ENCODE peak calls at places on chromosome 15, in four cellular contexts. W is H1, M is HepG2, Q is GM12878. G is an unnamed sample.

GRCh38 chr15:93088200-93088980 is 621 bp downstream of the RGMA start:
- DNase-seq in W (peak; percentile 82), M (no peak), Q (no peak), G (no peak)

GRCh38 chr15:41634072-41634628 is 26.1 kb upstream of the MGA start:
- DNase-seq in W (no peak), M (no peak), Q (no peak), G (no peak)

GRCh38 chr15:62112616-62113593 is 46.1 kb downstream of the C2CD4A start:
- DNase-seq in W (no peak), M (peak; percentile 66), Q (no peak), G (no peak)

GRCh38 chr15:62858343-62858742 is 184.2 kb upstream of the TPM1 start:
- DNase-seq in W (no peak), M (peak; percentile 54), Q (no peak), G (no peak)

GRCh38 chr15:49521802-49522201 is 98.8 kb downstream of the FGF7 start:
- DNase-seq in W (no peak), M (peak; percentile 2), Q (no peak), G (no peak)

GRCh38 chr15:46343527-46343926 is 708.7 kb downstream of the SQOR start:
- DNase-seq in W (no peak), M (no peak), Q (no peak), G (no peak)

GRCh38 chr15:83559310-83559966 is 94.5 kb upstream of the ADAMTSL3 start:
- DNase-seq in W (peak; percentile 74), M (peak; percentile 48), Q (peak; percentile 20), G (peak; percentile 68)

GRCh38 chr15:95017950-95018349 is 786.6 kb downstream of the MCTP2 start:
- DNase-seq in W (no peak), M (no peak), Q (no peak), G (peak; percentile 28)

GRCh38 chr15:76439542-76439941 is 103.0 kb downstream of the ISL2 start:
- DNase-seq in W (peak; percentile 53), M (no peak), Q (no peak), G (peak; percentile 6)

GRCh38 chr15:65054333-65055200 is 9.4 kb downstream of the SLC51B start:
- DNase-seq in W (peak; percentile 88), M (peak; percentile 64), Q (no peak), G (peak; percentile 46)

GRCh38 chr15:61390138-61390537 is 161.0 kb upstream of the RORA start:
- DNase-seq in W (no peak), M (no peak), Q (no peak), G (no peak)

DNA sequence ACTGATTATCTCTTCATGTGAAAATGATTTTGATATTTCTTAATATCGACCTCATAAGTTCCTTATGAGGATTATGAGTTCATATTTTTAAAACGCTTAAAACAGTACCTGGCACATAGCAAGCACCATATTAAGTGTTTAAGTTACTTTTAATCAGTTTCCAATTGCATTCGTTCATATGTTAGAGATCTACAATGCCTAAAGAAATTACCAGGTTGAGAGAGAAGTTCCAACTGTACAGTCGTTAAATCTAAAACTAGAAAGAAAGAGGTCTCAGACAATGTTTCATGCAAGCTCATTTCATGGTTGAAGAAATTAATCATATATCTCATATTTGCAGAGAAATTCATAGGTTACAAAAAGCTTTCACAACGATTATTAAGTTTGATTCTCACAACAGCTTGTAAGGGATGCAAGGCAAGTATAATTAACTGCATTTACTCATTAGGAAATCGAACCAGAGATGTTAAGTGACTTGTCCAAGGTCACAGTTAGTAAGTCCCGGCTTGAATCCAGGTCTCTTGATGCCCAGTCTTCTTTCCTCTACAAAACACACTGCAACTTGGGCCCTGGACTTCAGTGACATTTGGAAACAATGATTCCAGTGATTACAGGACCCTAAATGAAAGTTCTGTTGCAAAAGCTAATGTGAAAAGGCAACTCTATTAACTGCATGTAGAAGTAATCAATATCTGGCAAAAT is 1.3 kb downstream of the MYO5A start:
- DNase-seq in W (no peak), M (no peak), Q (no peak), G (no peak)
- TF ChIP-seq SUZ12 in W (no peak), M (no peak), Q (no peak), G (no peak)

GRCh38 chr15:25065876-25066275 is 111.1 kb downstream of the SNRPN start:
- DNase-seq in W (no peak), M (no peak), Q (no peak), G (no peak)

GRCh38 chr15:25066708-25067107 is 111.9 kb downstream of the SNRPN start:
- DNase-seq in W (no peak), M (no peak), Q (no peak), G (no peak)

GRCh38 chr15:25068696-25069095 is 113.9 kb downstream of the SNRPN start:
- DNase-seq in W (no peak), M (no peak), Q (no peak), G (no peak)

GRCh38 chr15:25065286-25065685 is 110.5 kb downstream of the SNRPN start:
- DNase-seq in W (no peak), M (no peak), Q (no peak), G (no peak)

DNA sequence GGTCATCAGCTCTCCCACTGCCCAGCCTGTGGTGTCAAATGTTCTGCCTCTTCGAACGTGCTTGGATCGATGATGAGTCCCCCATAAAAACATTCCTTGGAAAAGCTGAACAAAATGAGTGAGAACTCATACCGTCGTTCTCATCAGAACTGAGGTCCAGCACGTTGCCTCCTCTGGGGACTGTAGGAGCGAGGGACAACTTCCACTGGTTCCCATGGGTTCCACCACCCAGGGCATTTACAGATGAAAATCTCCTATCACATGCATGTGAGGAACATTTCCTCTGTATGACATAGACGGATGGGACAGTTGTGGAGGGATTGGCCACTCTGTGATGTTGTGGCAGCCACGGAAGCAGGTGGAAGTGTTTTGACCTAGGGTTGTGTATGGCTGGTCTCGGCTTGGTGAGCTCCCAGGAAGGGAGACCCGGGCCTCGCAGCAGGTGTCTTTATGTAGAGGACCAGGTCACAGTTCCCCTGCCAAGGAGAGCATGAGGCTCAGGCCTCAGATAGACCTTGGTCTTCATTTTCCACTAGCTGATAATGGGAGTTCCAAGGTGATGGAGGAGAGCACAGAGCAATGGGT is 113.0 kb downstream of the SNRPN start:
- DNase-seq in W (no peak), M (no peak), Q (no peak), G (no peak)
- H3K9me3 ChIP-seq in W (peaks cover 100% of the 10 kb centered on the region), M (peaks cover 100% of the 10 kb centered on the region), Q (peaks cover 74% of the 10 kb centered on the region), G (peaks cover 100% of the 10 kb centered on the region)

GRCh38 chr15:70375006-70375409 is 277.3 kb upstream of the TLE3 start:
- DNase-seq in W (peak; percentile 33), M (no peak), Q (no peak), G (no peak)
- TF ChIP-seq SUZ12 in W (no peak), M (no peak), Q (no peak), G (no peak)

DNA sequence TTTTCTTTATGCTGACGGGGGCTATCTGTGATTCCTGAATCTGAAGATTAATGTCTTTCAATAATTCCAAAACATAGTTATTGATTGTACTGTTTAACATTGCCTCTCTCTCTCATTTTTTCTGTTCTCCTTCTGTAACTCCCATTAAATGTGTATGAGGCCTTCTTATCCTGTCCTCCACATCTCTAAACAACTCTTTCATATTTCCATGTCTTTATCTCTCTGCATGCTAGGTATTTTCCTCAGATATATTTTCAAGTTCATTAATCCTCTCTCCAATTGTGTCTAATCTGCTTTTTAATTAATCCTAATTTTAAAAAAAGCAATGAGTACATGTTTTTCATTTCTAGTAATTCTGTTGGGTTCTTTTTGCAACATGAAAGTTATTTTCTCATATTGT is 173.2 kb downstream of the TLE3 start:
- DNase-seq in W (no peak), M (no peak), Q (no peak), G (no peak)
- H3K9me3 ChIP-seq in W (peaks cover 18% of the 10 kb centered on the region), M (peaks cover 16% of the 10 kb centered on the region), Q (no peaks in the 10 kb centered on the region), G (peaks cover 27% of the 10 kb centered on the region)

GRCh38 chr15:59764775-59765174 is 75.7 kb upstream of the BNIP2 start:
- DNase-seq in W (no peak), M (no peak), Q (no peak), G (no peak)
- TF ChIP-seq SUZ12 in W (no peak), M (no peak), Q (no peak), G (no peak)

GRCh38 chr15:25184356-25185155 is 229.8 kb downstream of the SNRPN start:
- DNase-seq in W (no peak), M (no peak), Q (no peak), G (no peak)

GRCh38 chr15:25183581-25184330 is 229.0 kb downstream of the SNRPN start:
- DNase-seq in W (no peak), M (no peak), Q (no peak), G (no peak)

GRCh38 chr15:25182098-25182478 is 227.3 kb downstream of the SNRPN start:
- DNase-seq in W (no peak), M (no peak), Q (no peak), G (no peak)

GRCh38 chr15:25181290-25182097 is 226.7 kb downstream of the SNRPN start:
- DNase-seq in W (no peak), M (no peak), Q (no peak), G (no peak)

DNA sequence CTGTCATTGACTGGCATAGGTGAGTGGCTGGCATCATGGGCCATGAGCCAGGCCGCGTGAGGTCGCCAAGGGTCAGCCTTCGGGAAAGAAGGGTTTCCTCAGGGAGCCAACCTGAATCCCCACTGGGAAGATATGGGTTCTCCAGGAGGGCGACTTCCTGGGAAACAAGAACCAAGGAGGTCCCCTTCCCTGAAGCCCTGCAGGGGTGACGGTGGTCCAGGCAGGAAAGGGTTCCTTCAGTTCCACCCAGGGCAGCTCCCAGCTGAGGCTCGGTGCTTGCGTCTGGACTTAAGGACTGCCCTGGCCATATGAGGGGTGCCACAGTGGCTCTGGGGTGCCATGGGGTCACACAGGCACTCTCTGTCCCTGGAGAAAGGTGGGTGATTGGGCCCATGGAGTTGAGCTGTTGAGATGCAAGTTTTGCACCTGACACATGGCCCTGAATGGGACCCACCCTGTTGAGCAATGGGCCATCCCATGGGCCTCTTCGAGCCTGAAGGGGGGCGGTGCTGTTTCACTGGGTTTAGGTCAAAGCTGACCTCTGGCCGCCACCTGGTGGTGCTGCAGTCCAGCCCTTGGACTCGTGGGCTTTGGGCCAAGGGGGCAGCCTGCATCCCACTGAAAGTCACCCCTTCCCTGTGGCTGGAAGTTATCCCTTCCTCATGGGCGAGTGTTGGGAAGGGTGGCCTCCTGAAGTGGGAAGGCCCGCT is 228.1 kb downstream of the SNRPN start:
- DNase-seq in W (peak; percentile 48), M (no peak), Q (no peak), G (no peak)
- H3K9me3 ChIP-seq in W (peaks cover 68% of the 10 kb centered on the region), M (peaks cover 99% of the 10 kb centered on the region), Q (no peaks in the 10 kb centered on the region), G (no peaks in the 10 kb centered on the region)

GRCh38 chr15:26771917-26772587 is 814 bp downstream of the GABRB3 start:
- DNase-seq in W (no peak), M (no peak), Q (no peak), G (no peak)

GRCh38 chr15:26766262-26766661 is 6.6 kb downstream of the GABRB3 start:
- DNase-seq in W (no peak), M (no peak), Q (no peak), G (no peak)

GRCh38 chr15:26772588-26773484 is at the start of gene GABRB3:
- DNase-seq in W (peak; percentile 86), M (no peak), Q (no peak), G (no peak)

GRCh38 chr15:26771168-26771916 is 1.5 kb downstream of the GABRB3 start:
- DNase-seq in W (peak; percentile 93), M (peak; percentile 2), Q (no peak), G (no peak)

GRCh38 chr15:26767169-26767670 is 5.6 kb downstream of the GABRB3 start:
- DNase-seq in W (peak; percentile 66), M (no peak), Q (no peak), G (peak; percentile 81)
- TF ChIP-seq SUZ12 in W (no peak), M (no peak), Q (no peak), G (no peak)

G was measured in NT2/D1.